ENCODE peak calls at places on chromosomes 1 and 21, in eight cellular contexts. C is KBM-7; A is T follicular helper cell; Z is stimulated activated naive CD8-positive, alpha-beta T cell treated with anti-CD3 and anti-CD28 coated beads, Interleukin-15, amount 100 ng/mL, for 72 hours; X is activated CD4-positive, alpha-beta memory T cell treated with anti-CD3 and anti-CD28 coated beads for 36 hours; B is GM04503; R is SW480; L is esophagus squamous epithelium. V is an unnamed sample.
A peak's percentile ranks its signal among the peaks of the same experiment; 100 is the strongest.

GRCh38 chr1:153728305-153729066 is 636 bp downstream of the INTS3 start:
- DNase-seq in C (peak; percentile 29), A (no peak), Z (peak; percentile 33), X (peak; percentile 39), B (no peak), R (no peak), L (no peak), V (peak; percentile 28)

GRCh38 chr1:113123737-113124136 is 50.7 kb downstream of the LRIG2 start:
- DNase-seq in C (no peak), A (no peak), Z (no peak), X (no peak), B (no peak), R (no peak), L (no peak), V (no peak)

GRCh38 chr1:7407980-7408770 is 362.9 kb upstream of the VAMP3 start:
- DNase-seq in C (no peak), A (no peak), Z (no peak), X (no peak), B (no peak), R (no peak), L (no peak), V (no peak)

GRCh38 chr1:67898033-67898726 is 64.9 kb upstream of the GNG12 start:
- DNase-seq in C (no peak), A (no peak), Z (no peak), X (no peak), B (no peak), R (no peak), L (no peak), V (no peak)

GRCh38 chr1:3735683-3736070 is 16.6 kb upstream of the CCDC27 start:
- DNase-seq in C (no peak), A (no peak), Z (no peak), X (no peak), B (no peak), R (no peak), L (no peak), V (no peak)

GRCh38 chr1:94270801-94271203 is 33.4 kb upstream of the ARHGAP29 start:
- DNase-seq in C (no peak), A (no peak), Z (no peak), X (no peak), B (no peak), R (peak; percentile 35), L (no peak), V (no peak)

GRCh38 chr1:33380811-33381210 is 50.1 kb downstream of the PHC2 start:
- DNase-seq in C (no peak), A (no peak), Z (no peak), X (no peak), B (no peak), R (peak; percentile 38), L (no peak), V (no peak)

GRCh38 chr21:36927718-36928117 is 38.8 kb downstream of the HLCS start:
- DNase-seq in C (peak; percentile 73), A (peak; percentile 46), Z (peak; percentile 59), X (peak; percentile 84), B (peak; percentile 80), R (peak; percentile 63), L (no peak), V (peak; percentile 82)

GRCh38 chr1:30106125-30106524 is 617.3 kb downstream of the MATN1 start:
- DNase-seq in C (peak; percentile 21), A (no peak), Z (no peak), X (peak; percentile 10), B (no peak), R (peak; percentile 41), L (no peak), V (peak; percentile 65)

GRCh38 chr1:117838911-117839310 is 90.5 kb downstream of the GDAP2 start:
- DNase-seq in C (no peak), A (no peak), Z (no peak), X (no peak), B (peak; percentile 76), R (no peak), L (no peak), V (no peak)

GRCh38 chr21:15978158-15978805 is 248.5 kb downstream of the USP25 start:
- DNase-seq in C (no peak), A (no peak), Z (no peak), X (no peak), B (peak; percentile 49), R (peak; percentile 88), L (no peak), V (no peak)

GRCh38 chr1:12433323-12434053 is 184.5 kb downstream of the DHRS3 start:
- DNase-seq in C (peak; percentile 49), A (no peak), Z (no peak), X (no peak), B (no peak), R (peak; percentile 27), L (no peak), V (peak; percentile 64)

GRCh38 chr1:212070720-212071302 is 35.3 kb downstream of the DTL start:
- DNase-seq in C (peak; percentile 58), A (no peak), Z (no peak), X (no peak), B (no peak), R (peak; percentile 47), L (no peak), V (peak; percentile 52)

GRCh38 chr21:17371470-17371869 is 141.4 kb upstream of the CXADR start:
- DNase-seq in C (no peak), A (no peak), Z (no peak), X (no peak), B (peak; percentile 19), R (peak; percentile 60), L (no peak), V (no peak)

GRCh38 chr1:235721982-235722381 is 72.4 kb upstream of the GNG4 start:
- DNase-seq in C (no peak), A (no peak), Z (no peak), X (no peak), B (no peak), R (no peak), L (no peak), V (no peak)

GRCh38 chr1:162358928-162359327 is 17.7 kb downstream of the SPATA46 start:
- DNase-seq in C (no peak), A (no peak), Z (no peak), X (no peak), B (no peak), R (no peak), L (no peak), V (no peak)

GRCh38 chr21:24445517-24445916 is 1161.8 kb downstream of the MRPL39 start:
- DNase-seq in C (no peak), A (no peak), Z (no peak), X (no peak), B (no peak), R (no peak), L (no peak), V (no peak)

GRCh38 chr1:185956881-185957280 is 222.7 kb downstream of the HMCN1 start:
- DNase-seq in C (no peak), A (no peak), Z (no peak), X (no peak), B (no peak), R (no peak), L (no peak), V (no peak)

GRCh38 chr1:20110679-20111078 is 8.7 kb downstream of the PLA2G2D start:
- DNase-seq in C (no peak), A (no peak), Z (no peak), X (no peak), B (no peak), R (no peak), L (no peak), V (peak; percentile 83)

GRCh38 chr1:23553896-23554480 is 5.3 kb downstream of the ID3 start:
- DNase-seq in C (no peak), A (no peak), Z (no peak), X (no peak), B (no peak), R (no peak), L (no peak), V (no peak)

GRCh38 chr1:155134858-155135415 is 715 bp upstream of the SLC50A1 start:
- DNase-seq in C (peak; percentile 81), A (no peak), Z (no peak), X (peak; percentile 92), B (peak; percentile 71), R (peak; percentile 96), L (peak; percentile 52), V (peak; percentile 96)

GRCh38 chr1:64516301-64516700 is 46.4 kb downstream of the CACHD1 start:
- DNase-seq in C (no peak), A (no peak), Z (no peak), X (no peak), B (no peak), R (no peak), L (no peak), V (no peak)

GRCh38 chr1:178011101-178011828 is 41.4 kb upstream of the SEC16B start:
- DNase-seq in C (no peak), A (no peak), Z (no peak), X (no peak), B (no peak), R (peak; percentile 47), L (no peak), V (no peak)

GRCh38 chr1:177511036-177511435 is 340.3 kb downstream of the BRINP2 start:
- DNase-seq in C (no peak), A (no peak), Z (no peak), X (no peak), B (no peak), R (no peak), L (no peak), V (no peak)

GRCh38 chr1:226772456-226773139 is 33.5 kb upstream of the ITPKB start:
- DNase-seq in C (no peak), A (no peak), Z (no peak), X (no peak), B (no peak), R (peak; percentile 23), L (no peak), V (no peak)

GRCh38 chr1:232302376-232303049 is 327.4 kb downstream of the SIPA1L2 start:
- DNase-seq in C (no peak), A (no peak), Z (no peak), X (no peak), B (no peak), R (no peak), L (no peak), V (no peak)

GRCh38 chr1:103267271-103267670 is 158.9 kb upstream of the COL11A1 start:
- DNase-seq in C (no peak), A (no peak), Z (no peak), X (no peak), B (no peak), R (no peak), L (no peak), V (no peak)

V was measured in HT-29.